ENCODE peak calls at places on chromosomes 13 and 19, in seven cellular contexts. One of them, this sample, is unnamed.
A peak's percentile ranks its signal among the peaks of the same experiment; 100 is the strongest.

GRCh38 chr19:45100797-45101196 is 7.8 kb downstream of the PPP1R37 start:
- DNase-seq in HEK293T: no peak
- DNase-seq in RPMI7951: no peak
- DNase-seq in activated CD8-positive, alpha-beta memory T cell treated with anti-CD3 and anti-CD28 coated beads for 1 hour: no peak
- DNase-seq in left kidney: peak; percentile 78
- DNase-seq in aorta: no peak
- DNase-seq in spleen: no peak
- DNase-seq in this sample: no peak

GRCh38 chr19:41195675-41196497 is 2.9 kb downstream of the CYP2S1 start:
- DNase-seq in HEK293T: no peak
- DNase-seq in RPMI7951: peak; percentile 82
- DNase-seq in activated CD8-positive, alpha-beta memory T cell treated with anti-CD3 and anti-CD28 coated beads for 1 hour: no peak
- DNase-seq in left kidney: no peak
- DNase-seq in aorta: no peak
- DNase-seq in spleen: no peak
- DNase-seq in this sample: no peak

GRCh38 chr13:32581177-32581786 is 5.0 kb upstream of the PDS5B start:
- DNase-seq in HEK293T: no peak
- DNase-seq in RPMI7951: peak; percentile 18
- DNase-seq in activated CD8-positive, alpha-beta memory T cell treated with anti-CD3 and anti-CD28 coated beads for 1 hour: no peak
- DNase-seq in left kidney: peak; percentile 46
- DNase-seq in aorta: no peak
- DNase-seq in spleen: no peak
- DNase-seq in this sample: no peak

GRCh38 chr19:17889609-17890214 is 18.0 kb downstream of the SLC5A5 start:
- DNase-seq in HEK293T: peak; percentile 62
- DNase-seq in RPMI7951: peak; percentile 55
- DNase-seq in activated CD8-positive, alpha-beta memory T cell treated with anti-CD3 and anti-CD28 coated beads for 1 hour: no peak
- DNase-seq in left kidney: peak; percentile 89
- DNase-seq in aorta: no peak
- DNase-seq in spleen: no peak
- DNase-seq in this sample: no peak

GRCh38 chr19:55646889-55647731 is 902 bp upstream of the CCDC106 start:
- DNase-seq in HEK293T: no peak
- DNase-seq in RPMI7951: no peak
- DNase-seq in activated CD8-positive, alpha-beta memory T cell treated with anti-CD3 and anti-CD28 coated beads for 1 hour: no peak
- DNase-seq in left kidney: no peak
- DNase-seq in aorta: no peak
- DNase-seq in spleen: no peak
- DNase-seq in this sample: no peak

GRCh38 chr19:48975947-48976847 is 11.1 kb downstream of the FTL start:
- DNase-seq in HEK293T: peak; percentile 57
- DNase-seq in RPMI7951: no peak
- DNase-seq in activated CD8-positive, alpha-beta memory T cell treated with anti-CD3 and anti-CD28 coated beads for 1 hour: no peak
- DNase-seq in left kidney: peak; percentile 77
- DNase-seq in aorta: no peak
- DNase-seq in spleen: no peak
- DNase-seq in this sample: no peak

GRCh38 chr13:78977311-78977710 is 318.4 kb upstream of the OBI1 start:
- DNase-seq in HEK293T: no peak
- DNase-seq in RPMI7951: no peak
- DNase-seq in activated CD8-positive, alpha-beta memory T cell treated with anti-CD3 and anti-CD28 coated beads for 1 hour: no peak
- DNase-seq in left kidney: no peak
- DNase-seq in aorta: no peak
- DNase-seq in spleen: no peak
- DNase-seq in this sample: no peak

GRCh38 chr19:11382898-11383705 is 1.0 kb downstream of the EPOR start:
- DNase-seq in HEK293T: peak; percentile 66
- DNase-seq in RPMI7951: peak; percentile 42
- DNase-seq in activated CD8-positive, alpha-beta memory T cell treated with anti-CD3 and anti-CD28 coated beads for 1 hour: no peak
- DNase-seq in left kidney: peak; percentile 71
- DNase-seq in aorta: peak; percentile 79
- DNase-seq in spleen: peak; percentile 91
- DNase-seq in this sample: peak; percentile 67

GRCh38 chr13:62684359-62684758 is 1268.7 kb upstream of the PCDH20 start:
- DNase-seq in HEK293T: no peak
- DNase-seq in RPMI7951: no peak
- DNase-seq in activated CD8-positive, alpha-beta memory T cell treated with anti-CD3 and anti-CD28 coated beads for 1 hour: no peak
- DNase-seq in left kidney: no peak
- DNase-seq in aorta: no peak
- DNase-seq in spleen: no peak
- DNase-seq in this sample: no peak

GRCh38 chr19:13103961-13104847 is 1.5 kb upstream of the LYL1 start:
- DNase-seq in HEK293T: peak; percentile 72
- DNase-seq in RPMI7951: no peak
- DNase-seq in activated CD8-positive, alpha-beta memory T cell treated with anti-CD3 and anti-CD28 coated beads for 1 hour: no peak
- DNase-seq in left kidney: no peak
- DNase-seq in aorta: peak; percentile 81
- DNase-seq in spleen: peak; percentile 98
- DNase-seq in this sample: no peak

GRCh38 chr13:62653371-62653770 is 1237.7 kb upstream of the PCDH20 start:
- DNase-seq in HEK293T: no peak
- DNase-seq in RPMI7951: no peak
- DNase-seq in activated CD8-positive, alpha-beta memory T cell treated with anti-CD3 and anti-CD28 coated beads for 1 hour: no peak
- DNase-seq in left kidney: no peak
- DNase-seq in aorta: no peak
- DNase-seq in spleen: no peak
- DNase-seq in this sample: no peak

GRCh38 chr19:58181902-58182576 is 822 bp upstream of the ZNF274 start:
- DNase-seq in HEK293T: peak; percentile 42
- DNase-seq in RPMI7951: peak; percentile 60
- DNase-seq in activated CD8-positive, alpha-beta memory T cell treated with anti-CD3 and anti-CD28 coated beads for 1 hour: peak; percentile 9
- DNase-seq in left kidney: peak; percentile 32
- DNase-seq in aorta: peak; percentile 59
- DNase-seq in spleen: peak; percentile 81
- DNase-seq in this sample: no peak

GRCh38 chr19:47650695-47651094 is 41.8 kb downstream of the BICRA start:
- DNase-seq in HEK293T: no peak
- DNase-seq in RPMI7951: no peak
- DNase-seq in activated CD8-positive, alpha-beta memory T cell treated with anti-CD3 and anti-CD28 coated beads for 1 hour: no peak
- DNase-seq in left kidney: no peak
- DNase-seq in aorta: no peak
- DNase-seq in spleen: no peak
- DNase-seq in this sample: no peak

GRCh38 chr19:19510432-19510831 is 4.9 kb downstream of the TSSK6 start:
- DNase-seq in HEK293T: no peak
- DNase-seq in RPMI7951: no peak
- DNase-seq in activated CD8-positive, alpha-beta memory T cell treated with anti-CD3 and anti-CD28 coated beads for 1 hour: no peak
- DNase-seq in left kidney: no peak
- DNase-seq in aorta: no peak
- DNase-seq in spleen: no peak
- DNase-seq in this sample: no peak

GRCh38 chr19:28964500-28964899 is 248.5 kb downstream of the UQCRFS1 start:
- DNase-seq in HEK293T: no peak
- DNase-seq in RPMI7951: no peak
- DNase-seq in activated CD8-positive, alpha-beta memory T cell treated with anti-CD3 and anti-CD28 coated beads for 1 hour: no peak
- DNase-seq in left kidney: no peak
- DNase-seq in aorta: no peak
- DNase-seq in spleen: no peak
- DNase-seq in this sample: no peak

GRCh38 chr13:66212511-66212910 is 1017.6 kb downstream of the PCDH9 start:
- DNase-seq in HEK293T: no peak
- DNase-seq in RPMI7951: no peak
- DNase-seq in activated CD8-positive, alpha-beta memory T cell treated with anti-CD3 and anti-CD28 coated beads for 1 hour: no peak
- DNase-seq in left kidney: no peak
- DNase-seq in aorta: no peak
- DNase-seq in spleen: no peak
- DNase-seq in this sample: no peak

GRCh38 chr19:33350538-33351309 is 22.8 kb upstream of the CEBPG start:
- DNase-seq in HEK293T: no peak
- DNase-seq in RPMI7951: peak; percentile 71
- DNase-seq in activated CD8-positive, alpha-beta memory T cell treated with anti-CD3 and anti-CD28 coated beads for 1 hour: no peak
- DNase-seq in left kidney: no peak
- DNase-seq in aorta: no peak
- DNase-seq in spleen: no peak
- DNase-seq in this sample: peak; percentile 87

GRCh38 chr13:55214851-55215345 is 1925.8 kb upstream of the PRR20A start:
- DNase-seq in HEK293T: no peak
- DNase-seq in RPMI7951: no peak
- DNase-seq in activated CD8-positive, alpha-beta memory T cell treated with anti-CD3 and anti-CD28 coated beads for 1 hour: no peak
- DNase-seq in left kidney: no peak
- DNase-seq in aorta: no peak
- DNase-seq in spleen: no peak
- DNase-seq in this sample: no peak

GRCh38 chr13:35855531-35856019 is 275.6 kb downstream of the DCLK1 start:
- DNase-seq in HEK293T: peak; percentile 10
- DNase-seq in RPMI7951: peak; percentile 24
- DNase-seq in activated CD8-positive, alpha-beta memory T cell treated with anti-CD3 and anti-CD28 coated beads for 1 hour: no peak
- DNase-seq in left kidney: peak; percentile 65
- DNase-seq in aorta: no peak
- DNase-seq in spleen: no peak
- DNase-seq in this sample: peak; percentile 70

GRCh38 chr19:4654437-4655361 is 15.4 kb downstream of the TNFAIP8L1 start:
- DNase-seq in HEK293T: no peak
- DNase-seq in RPMI7951: no peak
- DNase-seq in activated CD8-positive, alpha-beta memory T cell treated with anti-CD3 and anti-CD28 coated beads for 1 hour: no peak
- DNase-seq in left kidney: no peak
- DNase-seq in aorta: no peak
- DNase-seq in spleen: no peak
- DNase-seq in this sample: no peak

GRCh38 chr13:95239293-95239692 is 62.0 kb downstream of the ABCC4 start:
- DNase-seq in HEK293T: no peak
- DNase-seq in RPMI7951: no peak
- DNase-seq in activated CD8-positive, alpha-beta memory T cell treated with anti-CD3 and anti-CD28 coated beads for 1 hour: no peak
- DNase-seq in left kidney: no peak
- DNase-seq in aorta: no peak
- DNase-seq in spleen: no peak
- DNase-seq in this sample: no peak

GRCh38 chr13:40211586-40211968 is 454.9 kb downstream of the FOXO1 start:
- DNase-seq in HEK293T: no peak
- DNase-seq in RPMI7951: no peak
- DNase-seq in activated CD8-positive, alpha-beta memory T cell treated with anti-CD3 and anti-CD28 coated beads for 1 hour: no peak
- DNase-seq in left kidney: no peak
- DNase-seq in aorta: no peak
- DNase-seq in spleen: no peak
- DNase-seq in this sample: no peak

GRCh38 chr19:30689474-30689873 is 317.3 kb downstream of the ZNF536 start:
- DNase-seq in HEK293T: no peak
- DNase-seq in RPMI7951: no peak
- DNase-seq in activated CD8-positive, alpha-beta memory T cell treated with anti-CD3 and anti-CD28 coated beads for 1 hour: no peak
- DNase-seq in left kidney: no peak
- DNase-seq in aorta: no peak
- DNase-seq in spleen: no peak
- DNase-seq in this sample: no peak

GRCh38 chr13:24629320-24629719 is 50.9 kb upstream of the ATP12A start:
- DNase-seq in HEK293T: no peak
- DNase-seq in RPMI7951: no peak
- DNase-seq in activated CD8-positive, alpha-beta memory T cell treated with anti-CD3 and anti-CD28 coated beads for 1 hour: no peak
- DNase-seq in left kidney: no peak
- DNase-seq in aorta: no peak
- DNase-seq in spleen: no peak
- DNase-seq in this sample: no peak

GRCh38 chr13:112103260-112103843 is 36.4 kb downstream of the SOX1 start:
- DNase-seq in HEK293T: no peak
- DNase-seq in RPMI7951: no peak
- DNase-seq in activated CD8-positive, alpha-beta memory T cell treated with anti-CD3 and anti-CD28 coated beads for 1 hour: no peak
- DNase-seq in left kidney: no peak
- DNase-seq in aorta: no peak
- DNase-seq in spleen: no peak
- DNase-seq in this sample: no peak

GRCh38 chr13:25890671-25891212 is 161.1 kb downstream of the SHISA2 start:
- DNase-seq in HEK293T: no peak
- DNase-seq in RPMI7951: no peak
- DNase-seq in activated CD8-positive, alpha-beta memory T cell treated with anti-CD3 and anti-CD28 coated beads for 1 hour: no peak
- DNase-seq in left kidney: no peak
- DNase-seq in aorta: no peak
- DNase-seq in spleen: no peak
- DNase-seq in this sample: no peak

GRCh38 chr19:11506101-11506555 is 489 bp upstream of the ZNF653 start:
- DNase-seq in HEK293T: no peak
- DNase-seq in RPMI7951: no peak
- DNase-seq in activated CD8-positive, alpha-beta memory T cell treated with anti-CD3 and anti-CD28 coated beads for 1 hour: no peak
- DNase-seq in left kidney: no peak
- DNase-seq in aorta: no peak
- DNase-seq in spleen: no peak
- DNase-seq in this sample: no peak

GRCh38 chr13:67518785-67519184 is 288.6 kb upstream of the PCDH9 start:
- DNase-seq in HEK293T: no peak
- DNase-seq in RPMI7951: no peak
- DNase-seq in activated CD8-positive, alpha-beta memory T cell treated with anti-CD3 and anti-CD28 coated beads for 1 hour: no peak
- DNase-seq in left kidney: no peak
- DNase-seq in aorta: no peak
- DNase-seq in spleen: no peak
- DNase-seq in this sample: no peak

This sample was measured in RWPE2.